ENCODE peak calls at places on chromosomes 6 and 20, in four cellular contexts. G is fibroblast of mammary gland, N is progenitor cell of endocrine pancreas, Y is foreskin fibroblast. E is an unnamed sample.

GRCh38 chr6:88761237-88762031 is 202.0 kb downstream of the RNGTT start:
- DNase-seq in G (no peak), N (no peak), Y (no peak), E (no peak)

GRCh38 chr6:45775026-45775697 is 240.5 kb downstream of the CLIC5 start:
- DNase-seq in G (no peak), N (no peak), Y (no peak), E (no peak)

GRCh38 chr6:45483021-45483420 is 105.3 kb upstream of the SUPT3H start:
- DNase-seq in G (peak; percentile 99), N (no peak), Y (peak; percentile 62), E (no peak)

GRCh38 chr6:51753635-51754034 is 333.8 kb downstream of the PKHD1 start:
- DNase-seq in G (no peak), N (peak; percentile 16), Y (no peak), E (no peak)

GRCh38 chr6:147900191-147900830 is 391.8 kb downstream of the SAMD5 start:
- DNase-seq in G (peak; percentile 1), N (no peak), Y (peak; percentile 17), E (no peak)

GRCh38 chr6:130293800-130294199 is 71.0 kb upstream of the SAMD3 start:
- DNase-seq in G (peak; percentile 77), N (no peak), Y (peak; percentile 86), E (no peak)

GRCh38 chr6:158457616-158458278 is 102.1 kb upstream of the TMEM181 start:
- DNase-seq in G (peak; percentile 48), N (no peak), Y (peak; percentile 45), E (no peak)

GRCh38 chr6:28982476-28983266 is 22.4 kb downstream of the ZNF311 start:
- DNase-seq in G (peak; percentile 73), N (no peak), Y (peak; percentile 77), E (no peak)

GRCh38 chr6:20409427-20409971 is 7.8 kb downstream of the E2F3 start:
- DNase-seq in G (no peak), N (no peak), Y (no peak), E (no peak)

GRCh38 chr6:111154981-111155380 is 67.7 kb downstream of the SLC16A10 start:
- DNase-seq in G (peak; percentile 7), N (no peak), Y (no peak), E (no peak)

GRCh38 chr20:48959902-48960550 is 38.5 kb downstream of the ARFGEF2 start:
- DNase-seq in G (peak; percentile 43), N (no peak), Y (peak; percentile 16), E (no peak)

GRCh38 chr6:161498359-161498758 is 224.5 kb upstream of the AGPAT4 start:
- DNase-seq in G (peak; percentile 78), N (no peak), Y (peak; percentile 59), E (no peak)

GRCh38 chr6:138719744-138720143 is 53.8 kb upstream of the CCDC28A start:
- DNase-seq in G (no peak), N (no peak), Y (no peak), E (no peak)

GRCh38 chr6:11712760-11713159 is 65.8 kb downstream of the ADTRP start:
- DNase-seq in G (peak; percentile 66), N (no peak), Y (peak; percentile 41), E (no peak)

GRCh38 chr20:38138086-38138777 is 26.8 kb downstream of the TGM2 start:
- DNase-seq in G (no peak), N (no peak), Y (no peak), E (no peak)

GRCh38 chr6:125252891-125253290 is 48.9 kb downstream of the HDDC2 start:
- DNase-seq in G (peak; percentile 41), N (no peak), Y (peak; percentile 16), E (no peak)

GRCh38 chr6:42405025-42405424 is 46.7 kb downstream of the TRERF1 start:
- DNase-seq in G (peak; percentile 84), N (no peak), Y (peak; percentile 89), E (no peak)

GRCh38 chr6:48036316-48036715 is 74.7 kb downstream of the PTCHD4 start:
- DNase-seq in G (peak; percentile 89), N (no peak), Y (peak; percentile 84), E (no peak)

GRCh38 chr20:9498322-9498721 is 16.1 kb upstream of the LAMP5 start:
- DNase-seq in G (peak; percentile 51), N (no peak), Y (peak; percentile 53), E (no peak)

GRCh38 chr6:128367437-128367836 is 153.0 kb downstream of the PTPRK start:
- DNase-seq in G (peak; percentile 12), N (no peak), Y (peak; percentile 18), E (no peak)

GRCh38 chr6:125020385-125020784 is 58.1 kb downstream of the RNF217 start:
- DNase-seq in G (peak; percentile 81), N (no peak), Y (peak; percentile 86), E (no peak)

GRCh38 chr6:79946242-79946641 is 1.1 kb downstream of the ELOVL4 start:
- DNase-seq in G (peak; percentile 36), N (no peak), Y (peak; percentile 40), E (no peak)

GRCh38 chr6:164007881-164008280 is 593.4 kb downstream of the QKI start:
- DNase-seq in G (no peak), N (no peak), Y (no peak), E (no peak)

GRCh38 chr6:149513915-149514314 is 29.1 kb upstream of the ZC3H12D start:
- DNase-seq in G (no peak), N (no peak), Y (no peak), E (no peak)

GRCh38 chr6:73309784-73310502 is 44.1 kb downstream of the DPPA5 start:
- DNase-seq in G (peak; percentile 55), N (peak; percentile 23), Y (peak; percentile 81), E (peak; percentile 59)

GRCh38 chr6:139839506-139840156 is 465.2 kb upstream of the CITED2 start:
- DNase-seq in G (no peak), N (no peak), Y (peak; percentile 76), E (no peak)

GRCh38 chr6:56798163-56798562 is 155.5 kb upstream of the DST start:
- DNase-seq in G (peak; percentile 91), N (no peak), Y (peak; percentile 83), E (no peak)

GRCh38 chr6:169589293-169589692 is 112.5 kb downstream of the WDR27 start:
- DNase-seq in G (peak; percentile 54), N (no peak), Y (no peak), E (no peak)

GRCh38 chr6:121951918-121952379 is 447.5 kb upstream of the HSF2 start:
- DNase-seq in G (peak; percentile 58), N (no peak), Y (peak; percentile 83), E (no peak)

GRCh38 chr6:158698876-158699440 is 49.1 kb downstream of the SYTL3 start:
- DNase-seq in G (peak; percentile 40), N (no peak), Y (peak; percentile 19), E (no peak)

GRCh38 chr6:46184114-46184513 is 13.3 kb upstream of the ENPP5 start:
- DNase-seq in G (peak; percentile 94), N (no peak), Y (peak; percentile 85), E (no peak)

GRCh38 chr6:7243188-7243942 is 69.6 kb downstream of the SSR1 start:
- DNase-seq in G (peak; percentile 70), N (peak; percentile 45), Y (peak; percentile 78), E (no peak)

GRCh38 chr6:127267742-127268588 is 1.3 kb downstream of the RNF146 start:
- DNase-seq in G (no peak), N (no peak), Y (no peak), E (no peak)

GRCh38 chr20:48984575-48985219 is 61.4 kb upstream of the CSE1L start:
- DNase-seq in G (no peak), N (no peak), Y (no peak), E (no peak)

GRCh38 chr6:133820208-133820607 is 68.7 kb upstream of the TCF21 start:
- DNase-seq in G (no peak), N (no peak), Y (no peak), E (no peak)

GRCh38 chr20:48166082-48166835 is 381.0 kb upstream of the SULF2 start:
- DNase-seq in G (no peak), N (no peak), Y (no peak), E (no peak)

GRCh38 chr6:122878809-122879208 is 89.8 kb downstream of the SMPDL3A start:
- DNase-seq in G (no peak), N (no peak), Y (no peak), E (no peak)

GRCh38 chr20:49759266-49759950 is 45.7 kb upstream of the B4GALT5 start:
- DNase-seq in G (no peak), N (no peak), Y (no peak), E (no peak)

GRCh38 chr6:116030745-116031144 is 29.9 kb downstream of the FRK start:
- DNase-seq in G (peak; percentile 7), N (no peak), Y (no peak), E (no peak)

GRCh38 chr20:34703573-34704176 is 469 bp upstream of the TP53INP2 start:
- DNase-seq in G (peak; percentile 19), N (no peak), Y (peak; percentile 32), E (peak; percentile 23)

DNA sequence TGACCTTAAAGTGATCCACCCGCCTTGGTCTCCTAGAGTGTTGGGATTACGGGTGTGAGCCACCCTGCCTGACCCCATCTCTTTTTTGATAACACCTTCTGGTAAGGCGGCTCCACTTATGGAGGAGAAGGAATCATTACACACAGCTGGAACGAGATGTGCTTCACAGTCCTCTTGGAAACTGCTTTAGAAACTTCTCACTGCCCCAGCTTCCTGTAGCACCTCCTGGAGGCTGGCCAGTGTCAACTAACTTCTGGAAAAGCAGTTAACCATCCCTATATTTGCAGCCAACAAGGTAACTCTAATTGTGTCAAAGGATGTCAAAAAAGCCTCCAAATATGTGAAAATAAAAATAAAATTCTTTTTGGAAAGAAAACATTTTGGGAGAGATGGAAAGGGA is 48.8 kb upstream of the BCLAF1 start:
- DNase-seq in G (no peak), N (no peak), Y (no peak), E (no peak)
- TF ChIP-seq CTCF in G (no peak), N (peak; percentile 14), Y (no peak), E (no peak)

GRCh38 chr20:50794846-50795634 is at the start of gene BCAS4:
- DNase-seq in G (peak; percentile 70), N (peak; percentile 84), Y (peak; percentile 95), E (peak; percentile 91)
- TF ChIP-seq CTCF in G (peak; percentile 39), N (peak; percentile 93), Y (no peak), E (peak; percentile 36)

DNA sequence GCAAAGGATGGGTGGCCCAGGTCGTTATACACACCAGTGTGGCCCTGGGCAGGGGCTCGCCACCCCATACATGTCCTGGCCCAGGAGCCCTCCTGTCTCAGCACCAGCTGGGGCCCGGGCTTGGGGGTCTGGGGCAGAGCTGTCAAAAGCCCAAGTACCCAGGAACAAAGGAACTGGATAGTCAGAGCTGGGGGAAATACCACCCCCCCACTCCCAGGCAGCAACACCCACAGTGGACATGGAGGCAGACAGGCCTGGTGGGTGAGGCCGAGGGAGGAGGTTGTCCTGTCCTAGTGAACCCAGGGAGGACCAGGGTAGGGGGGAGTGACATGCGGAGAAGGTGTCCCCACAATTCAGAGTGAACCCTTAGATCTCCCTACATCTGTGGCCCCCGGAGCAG is 406.5 kb downstream of the CDH4 start:
- DNase-seq in G (no peak), N (no peak), Y (no peak), E (no peak)
- TF ChIP-seq CTCF in G (no peak), N (no peak), Y (no peak), E (no peak)

DNA sequence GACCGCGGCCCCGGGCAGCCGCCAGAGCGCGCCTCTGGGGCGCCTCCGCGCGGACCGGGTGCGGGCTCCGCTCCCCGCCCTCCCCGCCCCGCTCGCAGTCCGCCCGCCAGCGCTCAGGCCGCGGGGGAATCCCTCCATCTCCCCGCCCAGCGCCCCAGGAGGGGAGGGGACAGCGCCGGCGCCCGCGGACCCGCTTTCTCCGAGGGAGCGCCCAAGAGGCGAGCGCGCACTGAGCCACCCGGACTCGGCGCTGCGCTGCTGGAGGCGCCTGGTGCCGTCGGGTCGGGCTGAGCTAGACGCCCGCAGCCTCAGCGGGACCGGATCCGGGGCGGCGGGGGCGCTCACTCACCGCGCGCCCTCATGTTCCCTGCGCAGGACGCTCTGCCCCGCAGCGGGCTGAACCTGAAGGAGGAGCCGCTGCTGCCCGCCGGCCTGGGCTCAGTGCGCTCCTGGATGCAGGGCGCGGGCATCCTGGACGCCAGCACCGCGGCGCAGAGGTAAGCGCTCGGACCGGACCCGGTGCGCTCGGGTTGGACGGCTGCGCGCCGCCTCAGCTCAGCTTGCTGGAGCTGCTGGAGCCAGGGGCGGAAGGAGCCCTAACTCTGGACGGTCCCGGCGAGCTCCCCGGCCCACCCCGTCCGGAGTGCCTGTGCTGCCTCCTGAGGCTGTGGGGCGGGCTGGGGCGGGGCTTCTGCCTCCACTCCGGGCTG is 861 bp downstream of the EBF4 start:
- DNase-seq in G (no peak), N (peak; percentile 44), Y (peak; percentile 30), E (peak; percentile 50)
- TF ChIP-seq CTCF in G (no peak), N (no peak), Y (no peak), E (no peak)